ENCODE peak calls at places on chromosomes 2 and 18, in five cellular contexts. E, R, V, P and J are unnamed samples.
A peak's percentile ranks its signal among the peaks of the same experiment; 100 is the strongest.

GRCh38 chr2:68237976-68238580 is 14.3 kb downstream of the PPP3R1 start:
- DNase-seq in E (no peak), R (no peak), V (no peak), P (no peak), J (no peak)

GRCh38 chr2:151486100-151486499 is 76.4 kb downstream of the RIF1 start:
- DNase-seq in E (no peak), R (no peak), V (no peak), P (no peak), J (no peak)

GRCh38 chr2:172937884-172938712 is 137.5 kb upstream of the MAP3K20 start:
- DNase-seq in E (no peak), R (no peak), V (no peak), P (no peak), J (no peak)

GRCh38 chr2:26581991-26582842 is 58.9 kb downstream of the CIB4 start:
- DNase-seq in E (no peak), R (no peak), V (no peak), P (no peak), J (no peak)

GRCh38 chr2:136255127-136255526 is 137.2 kb upstream of the CXCR4 start:
- DNase-seq in E (no peak), R (no peak), V (no peak), P (no peak), J (no peak)

GRCh38 chr2:229612395-229612971 is 101.9 kb downstream of the DNER start:
- DNase-seq in E (no peak), R (no peak), V (no peak), P (no peak), J (no peak)

GRCh38 chr2:179186126-179186525 is 78.5 kb downstream of the SESTD1 start:
- DNase-seq in E (no peak), R (no peak), V (no peak), P (no peak), J (no peak)

GRCh38 chr2:238257786-238258700 is 18.2 kb upstream of the HES6 start:
- DNase-seq in E (no peak), R (no peak), V (peak; percentile 53), P (no peak), J (no peak)

GRCh38 chr2:9251154-9252001 is 44.8 kb downstream of the ASAP2 start:
- DNase-seq in E (no peak), R (peak; percentile 57), V (no peak), P (no peak), J (no peak)

GRCh38 chr2:131488306-131489205 is 3.6 kb downstream of the MZT2A start:
- DNase-seq in E (no peak), R (no peak), V (peak; percentile 82), P (no peak), J (no peak)

GRCh38 chr2:50315366-50315765 is 716.6 kb downstream of the NRXN1 start:
- DNase-seq in E (no peak), R (no peak), V (no peak), P (no peak), J (no peak)

GRCh38 chr18:944440-944839 is 39.8 kb downstream of the ADCYAP1 start:
- DNase-seq in E (no peak), R (no peak), V (no peak), P (no peak), J (no peak)

GRCh38 chr18:63603772-63604171 is 16.6 kb downstream of the SERPINB13 start:
- DNase-seq in E (no peak), R (no peak), V (no peak), P (no peak), J (no peak)

GRCh38 chr2:226405465-226405864 is 394.2 kb downstream of the IRS1 start:
- DNase-seq in E (no peak), R (no peak), V (no peak), P (no peak), J (no peak)

GRCh38 chr2:109176928-109177327 is 47.9 kb downstream of the SH3RF3 start:
- DNase-seq in E (no peak), R (no peak), V (no peak), P (no peak), J (no peak)

GRCh38 chr2:109174626-109175349 is 45.8 kb downstream of the SH3RF3 start:
- DNase-seq in E (no peak), R (no peak), V (peak; percentile 17), P (no peak), J (no peak)

GRCh38 chr2:109174214-109174613 is 45.2 kb downstream of the SH3RF3 start:
- DNase-seq in E (no peak), R (no peak), V (peak; percentile 67), P (no peak), J (no peak)

GRCh38 chr2:109175350-109175678 is 46.3 kb downstream of the SH3RF3 start:
- DNase-seq in E (no peak), R (no peak), V (no peak), P (no peak), J (no peak)

GRCh38 chr2:109176489-109176888 is 47.5 kb downstream of the SH3RF3 start:
- DNase-seq in E (no peak), R (no peak), V (no peak), P (no peak), J (no peak)
- H3K9me3 ChIP-seq in E (no peaks in the 10 kb centered on the region), R (no peaks in the 10 kb centered on the region), V (no peaks in the 10 kb centered on the region), P (no peaks in the 10 kb centered on the region), J (no peaks in the 10 kb centered on the region)

GRCh38 chr18:36378194-36378593 is 80.7 kb downstream of the FHOD3 start:
- DNase-seq in E (no peak), R (no peak), V (no peak), P (no peak), J (no peak)
- H3K4me1 ChIP-seq in E (no peaks in the 10 kb centered on the region), R (peaks cover 8% of the 10 kb centered on the region), V (peaks cover 18% of the 10 kb centered on the region), P (peaks cover 16% of the 10 kb centered on the region), J (peaks cover 14% of the 10 kb centered on the region)

DNA sequence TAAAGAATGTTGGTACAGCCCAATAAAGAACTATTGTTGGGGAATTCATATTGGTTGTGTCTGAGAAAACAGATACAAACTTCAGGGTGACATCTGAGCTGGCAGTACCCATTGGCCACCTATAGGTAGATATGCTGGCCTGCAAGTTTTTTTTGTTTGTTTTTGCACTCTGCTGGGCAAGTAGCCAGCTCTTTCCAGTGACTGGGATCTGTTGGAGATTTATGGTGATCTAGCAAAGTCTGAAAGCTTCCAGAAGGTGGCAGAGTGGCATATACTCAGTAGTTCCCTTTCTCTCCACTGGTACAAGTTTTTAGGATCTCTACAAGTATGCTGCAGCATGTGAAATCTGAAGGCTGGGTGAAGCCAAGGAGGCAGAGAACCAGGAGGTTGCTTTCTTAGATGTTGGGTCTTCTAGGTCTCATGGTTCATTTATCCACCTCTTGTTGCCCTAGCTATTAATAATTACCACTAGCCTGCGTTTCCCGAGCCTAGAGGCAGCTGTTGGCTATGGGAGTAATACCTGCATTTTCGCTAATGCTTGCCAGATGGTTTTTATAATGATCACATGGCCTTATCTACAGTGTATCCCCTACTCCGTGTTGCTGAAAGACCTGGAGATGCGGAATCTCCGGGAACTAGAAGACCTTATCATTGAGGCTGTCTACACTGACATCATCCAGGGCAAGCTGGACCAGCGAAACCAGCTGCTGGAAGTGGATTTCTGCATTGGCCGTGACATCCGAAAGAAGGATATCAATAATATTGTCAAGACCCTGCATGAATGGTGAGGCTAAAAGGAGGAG is 9.5 kb downstream of the COPS7B start:
- DNase-seq in E (no peak), R (no peak), V (no peak), P (no peak), J (no peak)
- H3K27ac ChIP-seq in E (no peak overlapping the region), R (no peak overlapping the region), V (peak overlapping the region; percentile 49), P (no peak overlapping the region), J (no peak overlapping the region)

GRCh38 chr2:129707800-129708199 is 271.7 kb upstream of the RAB6C start:
- DNase-seq in E (no peak), R (no peak), V (no peak), P (no peak), J (no peak)
- H3K9me3 ChIP-seq in E (no peaks in the 10 kb centered on the region), R (no peaks in the 10 kb centered on the region), V (no peaks in the 10 kb centered on the region), P (no peaks in the 10 kb centered on the region), J (no peaks in the 10 kb centered on the region)